ENCODE peak calls at places on chromosomes 5 and 9, in seven cellular contexts. J, R, G, F, X, S and H are unnamed samples.

GRCh38 chr9:111300140-111300735 is 29.8 kb downstream of the OR2K2 start:
- DNase-seq in J (no peak), R (no peak), G (no peak), F (no peak), X (no peak), S (no peak), H (no peak)

GRCh38 chr5:132011561-132012384 is at the start of gene ACSL6:
- DNase-seq in J (no peak), R (no peak), G (no peak), F (no peak), X (no peak), S (no peak), H (peak)

GRCh38 chr9:4298255-4299005 is 1.4 kb downstream of the GLIS3 start:
- DNase-seq in J (no peak), R (peak), G (no peak), F (no peak), X (peak), S (peak), H (peak)

GRCh38 chr9:123756484-123757106 is 173.3 kb downstream of the DENND1A start:
- DNase-seq in J (no peak), R (no peak), G (no peak), F (no peak), X (no peak), S (no peak), H (no peak)

GRCh38 chr5:151825445-151825844 is 53.7 kb downstream of the G3BP1 start:
- DNase-seq in J (peak), R (peak), G (peak), F (peak), X (peak), S (peak), H (peak)

GRCh38 chr5:2201832-2202231 is 319.1 kb upstream of the IRX4 start:
- DNase-seq in J (no peak), R (no peak), G (no peak), F (no peak), X (no peak), S (no peak), H (no peak)

GRCh38 chr5:172065431-172066065 is 59.1 kb upstream of the FBXW11 start:
- DNase-seq in J (no peak), R (peak), G (no peak), F (no peak), X (peak), S (no peak), H (peak)

GRCh38 chr5:134112726-134113571 is 1.5 kb upstream of the TCF7 start:
- DNase-seq in J (no peak), R (no peak), G (no peak), F (no peak), X (no peak), S (no peak), H (no peak)

GRCh38 chr5:44538831-44539539 is 149.8 kb upstream of the FGF10 start:
- DNase-seq in J (no peak), R (no peak), G (no peak), F (no peak), X (no peak), S (no peak), H (peak)

GRCh38 chr5:172733179-172733973 is 37.6 kb downstream of the DUSP1 start:
- DNase-seq in J (no peak), R (peak), G (no peak), F (peak), X (peak), S (peak), H (peak)

GRCh38 chr5:149583394-149583793 is 2.1 kb downstream of the ARHGEF37 start:
- DNase-seq in J (no peak), R (no peak), G (no peak), F (no peak), X (peak), S (no peak), H (peak)
- H3K4me3 ChIP-seq in J (peak), R (no peak), G (no peak), F (no peak), X (no peak), S (peak), H (no peak)

GRCh38 chr9:97518166-97518908 is 16.9 kb downstream of the TMOD1 start:
- DNase-seq in J (no peak), R (no peak), G (no peak), F (no peak), X (no peak), S (no peak), H (no peak)
- H3K4me3 ChIP-seq in J (no peak), R (no peak), G (no peak), F (no peak), X (no peak), S (no peak), H (no peak)

DNA sequence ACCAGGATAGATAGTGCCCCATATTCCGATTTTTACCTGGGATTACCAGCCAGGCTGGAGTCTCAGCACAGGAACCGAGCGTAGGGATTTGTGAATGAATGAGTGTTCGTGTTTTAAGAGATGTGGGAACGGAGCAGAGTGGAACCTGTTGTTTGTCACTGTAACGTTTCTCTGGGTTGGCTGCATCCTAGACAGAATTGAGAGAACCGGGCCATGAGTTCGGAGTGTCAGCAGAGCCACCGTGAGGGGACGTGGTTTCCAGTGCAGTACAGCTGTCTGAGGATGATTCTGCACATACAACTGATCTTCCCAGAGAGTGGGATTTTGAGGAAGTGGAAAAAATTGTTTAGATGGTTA is 1.2 kb downstream of the PDE8B start:
- DNase-seq in J (no peak), R (no peak), G (no peak), F (no peak), X (no peak), S (peak), H (no peak)
- H3K4me3 ChIP-seq in J (no peak), R (no peak), G (no peak), F (no peak), X (no peak), S (no peak), H (peak)

GRCh38 chr5:154199263-154199662 is 8.7 kb downstream of the GALNT10 start:
- DNase-seq in J (no peak), R (no peak), G (no peak), F (no peak), X (no peak), S (no peak), H (no peak)

GRCh38 chr5:154194348-154195329 is 4.1 kb downstream of the GALNT10 start:
- DNase-seq in J (no peak), R (no peak), G (no peak), F (no peak), X (peak), S (peak), H (peak)

GRCh38 chr5:154197801-154198461 is 7.4 kb downstream of the GALNT10 start:
- DNase-seq in J (no peak), R (peak), G (no peak), F (no peak), X (peak), S (peak), H (no peak)

GRCh38 chr5:154198611-154199230 is 8.2 kb downstream of the GALNT10 start:
- DNase-seq in J (no peak), R (peak), G (no peak), F (peak), X (peak), S (peak), H (peak)

DNA sequence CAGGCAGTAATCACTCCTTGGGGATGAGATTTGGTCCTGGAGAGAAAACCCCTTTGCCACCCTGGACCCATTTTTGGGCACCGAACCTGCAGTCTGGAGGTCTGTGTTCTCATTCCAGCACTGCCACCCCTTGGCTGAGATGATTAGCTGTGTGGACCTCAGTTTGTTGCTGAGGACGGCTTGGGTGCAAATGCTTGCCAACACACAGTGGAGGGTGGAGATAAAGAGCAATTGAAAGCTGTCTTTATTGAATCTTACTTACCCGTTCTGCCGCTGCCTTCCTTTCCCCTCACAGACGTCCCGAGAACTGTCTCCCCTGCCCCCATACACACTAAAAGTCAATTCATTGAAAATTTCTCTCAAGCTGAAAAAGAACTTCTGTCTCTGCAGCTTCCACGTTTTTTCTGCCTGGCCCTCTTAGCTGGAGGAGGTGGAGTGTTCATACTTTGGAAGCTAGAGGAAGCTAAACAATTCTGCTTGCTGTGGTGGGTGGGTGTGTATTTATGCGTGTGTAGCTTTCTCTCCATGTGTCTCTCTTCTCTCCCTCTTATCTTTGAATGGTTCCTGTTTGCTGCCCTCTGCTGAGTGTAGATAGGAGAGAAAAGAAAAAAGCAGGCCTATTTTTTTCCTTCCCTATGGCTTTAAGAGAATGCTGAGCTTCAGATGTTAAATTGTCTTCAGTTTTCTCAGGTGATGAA is 6.6 kb downstream of the GALNT10 start:
- DNase-seq in J (peak), R (peak), G (no peak), F (no peak), X (peak), S (no peak), H (peak)
- H3K4me3 ChIP-seq in J (no peak), R (no peak), G (no peak), F (no peak), X (no peak), S (no peak), H (no peak)

GRCh38 chr5:72818866-72819534 is 2.5 kb downstream of the TNPO1 start:
- DNase-seq in J (peak), R (peak), G (peak), F (peak), X (peak), S (peak), H (peak)
- H3K4me3 ChIP-seq in J (no peak), R (peak), G (peak), F (peak), X (peak), S (peak), H (peak)

GRCh38 chr9:846852-847251 is 5.4 kb downstream of the DMRT1 start:
- DNase-seq in J (no peak), R (no peak), G (no peak), F (no peak), X (no peak), S (peak), H (no peak)

GRCh38 chr9:847505-847904 is 6.0 kb downstream of the DMRT1 start:
- DNase-seq in J (no peak), R (no peak), G (no peak), F (no peak), X (no peak), S (no peak), H (no peak)

GRCh38 chr9:842918-843468 is 1.5 kb downstream of the DMRT1 start:
- DNase-seq in J (no peak), R (no peak), G (peak), F (no peak), X (no peak), S (no peak), H (no peak)

GRCh38 chr9:840343-840742 is 1.2 kb upstream of the DMRT1 start:
- DNase-seq in J (no peak), R (no peak), G (no peak), F (no peak), X (no peak), S (no peak), H (no peak)

DNA sequence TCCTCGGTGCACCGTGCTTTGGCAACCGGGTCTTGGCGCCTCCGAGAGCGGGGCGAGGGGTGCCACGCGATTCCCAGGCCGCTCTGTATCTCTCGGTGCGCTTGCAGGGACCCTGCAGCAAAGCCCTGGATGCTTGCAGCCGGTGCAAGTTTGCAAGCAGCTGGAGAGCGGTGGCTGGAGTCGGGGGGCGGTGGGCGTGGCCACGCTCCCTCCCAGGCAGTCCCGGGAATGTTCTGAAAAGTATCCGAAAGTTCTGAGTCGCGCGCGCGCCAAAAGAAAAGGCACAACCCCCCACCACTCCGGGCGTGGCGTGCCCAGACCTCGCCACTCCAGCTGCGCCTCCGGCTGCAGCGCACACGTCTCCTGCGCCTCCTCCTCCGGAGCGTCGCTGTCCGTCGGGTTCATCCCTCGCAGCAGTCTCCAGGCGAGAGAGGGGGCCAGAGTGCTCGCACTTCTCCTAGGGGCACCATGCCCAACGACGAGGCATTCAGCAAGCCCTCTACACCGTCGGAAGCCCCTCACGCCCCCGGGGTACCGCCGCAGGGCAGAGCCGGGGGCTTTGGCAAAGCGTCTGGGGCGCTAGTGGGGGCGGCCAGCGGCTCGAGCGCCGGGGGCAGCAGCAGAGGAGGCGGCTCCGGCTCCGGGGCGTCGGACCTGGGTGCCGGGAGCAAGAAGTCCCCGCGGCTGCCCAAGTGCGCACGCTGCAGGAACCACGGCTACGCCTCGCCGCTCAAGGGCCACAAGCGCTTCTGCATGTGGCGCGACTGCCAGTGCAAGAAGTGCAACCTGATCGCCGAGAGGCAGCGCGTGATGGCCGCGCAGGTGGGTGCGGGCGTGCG is at the start of gene DMRT1:
- DNase-seq in J (no peak), R (no peak), G (peak), F (no peak), X (no peak), S (peak), H (no peak)
- H3K4me3 ChIP-seq in J (no peak), R (no peak), G (no peak), F (no peak), X (no peak), S (no peak), H (no peak)

GRCh38 chr9:114803459-114803858 is 2.4 kb downstream of the TNFSF15 start:
- DNase-seq in J (no peak), R (no peak), G (no peak), F (no peak), X (no peak), S (no peak), H (no peak)

GRCh38 chr9:114806571-114806970 is 732 bp upstream of the TNFSF15 start:
- DNase-seq in J (no peak), R (no peak), G (no peak), F (no peak), X (no peak), S (no peak), H (no peak)

GRCh38 chr9:114805670-114806551 is at the start of gene TNFSF15:
- DNase-seq in J (peak), R (no peak), G (no peak), F (no peak), X (peak), S (peak), H (peak)

GRCh38 chr9:114803886-114804285 is 2.0 kb downstream of the TNFSF15 start:
- DNase-seq in J (no peak), R (peak), G (no peak), F (no peak), X (peak), S (no peak), H (peak)

GRCh38 chr9:114804504-114804903 is 1.3 kb downstream of the TNFSF15 start:
- DNase-seq in J (no peak), R (peak), G (no peak), F (peak), X (peak), S (peak), H (peak)
- H3K4me3 ChIP-seq in J (peak), R (no peak), G (no peak), F (no peak), X (no peak), S (no peak), H (no peak)

GRCh38 chr9:68708513-68708912 is 3.5 kb downstream of the PIP5K1B start:
- DNase-seq in J (no peak), R (no peak), G (no peak), F (no peak), X (no peak), S (no peak), H (no peak)

GRCh38 chr9:68710082-68710481 is 5.0 kb downstream of the PIP5K1B start:
- DNase-seq in J (no peak), R (no peak), G (no peak), F (no peak), X (no peak), S (no peak), H (no peak)

GRCh38 chr9:68708089-68708488 is 3.0 kb downstream of the PIP5K1B start:
- DNase-seq in J (no peak), R (no peak), G (no peak), F (no peak), X (no peak), S (no peak), H (no peak)

GRCh38 chr9:68711281-68711680 is 6.2 kb downstream of the PIP5K1B start:
- DNase-seq in J (no peak), R (no peak), G (no peak), F (no peak), X (no peak), S (no peak), H (no peak)

DNA sequence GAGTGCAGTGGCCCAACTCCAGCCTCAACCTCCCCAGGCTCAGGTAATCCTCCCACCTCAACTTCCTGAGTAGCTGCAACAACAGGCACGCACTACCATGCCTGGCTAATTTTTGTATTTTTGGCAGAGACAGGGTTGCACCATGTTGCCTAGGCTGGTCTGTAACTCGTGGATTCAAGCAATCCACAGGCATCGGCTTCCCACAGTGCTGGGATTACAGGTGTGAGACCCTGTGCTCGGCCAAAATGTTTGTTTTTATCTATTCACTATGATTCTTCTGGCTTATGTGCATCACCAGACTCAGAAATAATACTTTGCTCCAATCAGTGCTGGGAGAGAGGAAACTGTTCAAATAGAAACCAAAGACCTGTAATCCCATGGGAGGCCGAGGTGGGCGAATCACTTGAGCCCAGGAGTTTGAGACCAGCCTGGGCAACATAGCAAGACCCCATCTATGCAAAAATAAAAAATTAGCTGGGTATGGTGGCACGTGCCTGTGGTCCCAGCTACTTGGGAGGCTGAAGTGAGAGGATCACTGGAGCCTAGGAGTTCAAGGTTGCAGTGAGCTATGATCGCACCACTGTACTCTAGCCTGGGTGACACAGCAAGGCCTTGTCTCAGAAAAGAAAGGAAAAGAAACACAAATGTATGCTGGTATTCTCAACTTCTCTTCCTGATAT is 4.4 kb downstream of the PIP5K1B start:
- DNase-seq in J (no peak), R (no peak), G (no peak), F (no peak), X (no peak), S (no peak), H (no peak)
- H3K4me3 ChIP-seq in J (no peak), R (no peak), G (no peak), F (no peak), X (no peak), S (no peak), H (no peak)

GRCh38 chr5:119968690-119969089 is 339.3 kb downstream of the FAM170A start:
- DNase-seq in J (no peak), R (no peak), G (no peak), F (no peak), X (no peak), S (no peak), H (no peak)

GRCh38 chr5:119961993-119962392 is 332.6 kb downstream of the FAM170A start:
- DNase-seq in J (no peak), R (no peak), G (no peak), F (no peak), X (no peak), S (no peak), H (no peak)

DNA sequence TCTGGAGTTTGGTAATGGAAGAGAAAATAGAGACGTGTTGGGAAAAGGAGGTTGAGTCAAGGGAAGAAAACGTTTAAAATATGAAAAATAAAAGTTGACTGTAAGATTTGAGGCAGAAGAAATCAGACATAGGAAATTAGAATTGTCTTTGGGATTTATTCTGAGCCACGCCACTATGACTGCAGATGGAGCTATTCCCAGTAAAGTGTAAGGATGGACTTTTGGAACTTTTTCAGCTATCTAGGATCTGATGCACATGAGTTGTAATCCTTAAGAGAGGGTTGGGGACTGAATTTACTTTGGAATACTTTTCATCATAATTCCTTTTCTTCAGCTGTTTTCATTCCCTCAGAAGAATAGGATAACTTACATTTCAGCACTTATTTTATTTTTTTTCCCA is 336.7 kb downstream of the FAM170A start:
- DNase-seq in J (no peak), R (peak), G (no peak), F (peak), X (no peak), S (no peak), H (peak)
- H3K4me3 ChIP-seq in J (no peak), R (no peak), G (no peak), F (no peak), X (no peak), S (no peak), H (no peak)